ENCODE peak calls at places on chromosome 14, in eight cellular contexts. R is fibroblast of pulmonary artery, S is GM12865, Z is HCT116, T is upper lobe of left lung, W is Caco-2, J is GM12892, H is tibial nerve. G is an unnamed sample.

GRCh38 chr14:56803816-56804535 is 6.3 kb downstream of the OTX2 start:
- DNase-seq in T (peak), J (no peak), W (no peak), S (no peak), H (no peak), R (no peak), Z (no peak), G (no peak)

GRCh38 chr14:106813477-106813823 is 1287.1 kb downstream of the TMEM121 start:
- DNase-seq in W (no peak), H (no peak), R (no peak), Z (no peak), J (no peak), S (no peak), T (no peak), G (no peak)

GRCh38 chr14:103657466-103657865 is 28.5 kb downstream of the KLC1 start:
- DNase-seq in Z (no peak), R (peak), H (no peak), T (no peak), S (no peak), J (no peak), W (no peak), G (no peak)

GRCh38 chr14:50957296-50957695 is 13.0 kb upstream of the PYGL start:
- DNase-seq in H (no peak), Z (no peak), J (no peak), S (no peak), T (no peak), W (no peak), R (peak), G (no peak)

GRCh38 chr14:68860771-68861170 is 67.9 kb upstream of the ZFP36L1 start:
- DNase-seq in R (no peak), T (no peak), Z (no peak), H (no peak), J (no peak), W (no peak), S (no peak), G (no peak)

GRCh38 chr14:95896628-95897027 is 20.0 kb downstream of the TUNAR start:
- DNase-seq in H (no peak), T (no peak), S (no peak), Z (no peak), J (no peak), W (no peak), R (no peak), G (no peak)

GRCh38 chr14:31263485-31264133 is 56.0 kb upstream of the HECTD1 start:
- DNase-seq in J (no peak), W (peak), H (peak), R (peak), S (no peak), Z (peak), T (no peak), G (peak)

GRCh38 chr14:103194256-103195045 is 71.2 kb downstream of the TNFAIP2 start:
- DNase-seq in R (peak), Z (no peak), T (no peak), J (no peak), W (no peak), S (no peak), H (peak), G (no peak)

GRCh38 chr14:92897922-92898599 is 24.9 kb upstream of the CHGA start:
- DNase-seq in H (no peak), T (no peak), S (peak), R (no peak), W (no peak), J (no peak), Z (no peak), G (no peak)